ENCODE peak calls at places on chromosomes 13 and 19, in six cellular contexts. B is IMR-90, L is mesenchymal stem cell, C is H9, A is astrocyte, O is PC-9. X is an unnamed sample.

GRCh38 chr13:97043302-97043701 is 49.0 kb upstream of the OXGR1 start:
- DNase-seq in B (no peak), L (peak; percentile 60), C (no peak), A (peak; percentile 58), O (no peak), X (no peak)

GRCh38 chr19:36528921-36529518 is 949 bp upstream of the ZNF260 start:
- DNase-seq in B (no peak), L (no peak), C (peak; percentile 30), A (no peak), O (no peak), X (peak; percentile 39)

GRCh38 chr19:45138303-45138751 is 22.5 kb downstream of the NKPD1 start:
- DNase-seq in B (no peak), L (no peak), C (no peak), A (no peak), O (no peak), X (no peak)

GRCh38 chr13:34025746-34026145 is 207.8 kb downstream of the RFC3 start:
- DNase-seq in B (peak; percentile 8), L (peak; percentile 16), C (no peak), A (peak; percentile 87), O (no peak), X (no peak)

GRCh38 chr19:38733493-38734175 is 10.6 kb downstream of the CAPN12 start:
- DNase-seq in B (no peak), L (peak; percentile 28), C (peak; percentile 30), A (no peak), O (no peak), X (peak; percentile 9)

GRCh38 chr13:31263346-31263745 is 63.6 kb downstream of the B3GLCT start:
- DNase-seq in B (no peak), L (no peak), C (no peak), A (no peak), O (no peak), X (no peak)

GRCh38 chr13:80070024-80070703 is 270.8 kb downstream of the SPRY2 start:
- DNase-seq in B (no peak), L (no peak), C (peak; percentile 37), A (no peak), O (no peak), X (no peak)

GRCh38 chr19:18651738-18652137 is 14.9 kb downstream of the KLHL26 start:
- DNase-seq in B (no peak), L (no peak), C (no peak), A (no peak), O (no peak), X (no peak)

GRCh38 chr19:2047449-2048103 is 3.5 kb downstream of the MKNK2 start:
- DNase-seq in B (no peak), L (peak; percentile 61), C (peak; percentile 28), A (no peak), O (peak; percentile 55), X (peak; percentile 63)

GRCh38 chr13:91698308-91698707 is 299.9 kb downstream of the GPC5 start:
- DNase-seq in B (no peak), L (no peak), C (no peak), A (no peak), O (no peak), X (no peak)

GRCh38 chr19:16445238-16446107 is 26.3 kb downstream of the EPS15L1 start:
- DNase-seq in B (peak; percentile 83), L (peak; percentile 62), C (no peak), A (peak; percentile 44), O (no peak), X (no peak)

GRCh38 chr19:45569619-45570421 is 14.8 kb downstream of the OPA3 start:
- DNase-seq in B (no peak), L (no peak), C (peak; percentile 83), A (no peak), O (peak; percentile 67), X (peak; percentile 48)

GRCh38 chr13:50241479-50241878 is 226.2 kb downstream of the KCNRG start:
- DNase-seq in B (no peak), L (peak; percentile 42), C (no peak), A (no peak), O (no peak), X (no peak)

GRCh38 chr13:62551588-62551987 is 1135.9 kb upstream of the PCDH20 start:
- DNase-seq in B (no peak), L (no peak), C (no peak), A (no peak), O (no peak), X (no peak)

GRCh38 chr19:23709347-23709746 is 22.3 kb upstream of the ZNF675 start:
- DNase-seq in B (no peak), L (no peak), C (no peak), A (no peak), O (no peak), X (no peak)

DNA sequence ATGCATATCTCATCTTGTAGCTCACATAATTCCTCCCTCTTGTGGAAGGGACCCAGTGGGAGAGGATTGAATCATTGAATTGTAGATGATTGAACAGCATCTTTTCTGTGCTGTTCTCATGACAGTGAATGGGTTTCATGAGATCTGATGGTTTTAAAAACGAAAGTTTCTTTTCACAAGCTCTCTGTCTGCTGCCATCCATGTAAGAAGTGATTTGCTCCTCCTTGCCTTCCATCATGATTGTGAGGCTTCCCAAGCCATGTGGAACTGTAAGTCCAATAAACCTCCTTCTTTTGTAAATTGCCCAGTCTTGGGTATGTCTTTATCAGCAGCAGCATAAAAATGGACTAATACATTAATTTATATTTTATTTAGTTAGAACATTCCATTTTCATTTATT is 19.6 kb upstream of the ZNF675 start:
- DNase-seq in B (no peak), L (no peak), C (no peak), A (no peak), O (no peak), X (no peak)
- H2AFZ ChIP-seq in B (no peak overlapping the region), L (no peak overlapping the region), C (no peak overlapping the region), A (no peak overlapping the region), O (no peak overlapping the region), X (no peak overlapping the region)

GRCh38 chr13:63578796-63579195 is 2163.1 kb upstream of the PCDH20 start:
- DNase-seq in B (no peak), L (no peak), C (no peak), A (no peak), O (no peak), X (no peak)
- H2AFZ ChIP-seq in B (no peak overlapping the region), L (no peak overlapping the region), C (no peak overlapping the region), A (no peak overlapping the region), O (no peak overlapping the region), X (no peak overlapping the region)

GRCh38 chr19:4370418-4371041 is 27.2 kb downstream of the MPND start:
- DNase-seq in B (no peak), L (no peak), C (no peak), A (no peak), O (no peak), X (no peak)
- H2AFZ ChIP-seq in B (no peak overlapping the region), L (no peak overlapping the region), C (no peak overlapping the region), A (no peak overlapping the region), O (no peak overlapping the region), X (no peak overlapping the region)

DNA sequence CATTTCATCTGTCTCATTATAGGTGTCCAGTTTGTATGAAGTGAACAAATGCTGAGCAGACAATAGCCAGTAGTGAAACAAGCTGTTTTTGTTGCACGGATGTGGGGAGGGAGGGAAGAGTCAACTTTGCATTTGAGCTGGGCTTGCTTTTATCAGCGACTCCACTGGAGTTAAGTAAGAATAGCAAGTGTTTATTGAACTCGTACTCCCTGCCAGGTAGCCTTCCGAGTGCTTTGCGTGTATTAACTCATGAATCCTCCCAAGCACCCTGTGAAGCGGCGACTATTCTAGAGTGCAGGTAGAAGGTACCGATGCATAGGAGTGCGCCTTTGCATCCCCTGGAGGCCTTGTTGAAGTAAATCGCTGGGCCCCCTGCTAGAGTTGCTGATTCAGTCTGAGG is 4.7 kb upstream of the ZNF444 start:
- DNase-seq in B (no peak), L (no peak), C (peak; percentile 73), A (no peak), O (no peak), X (no peak)
- H2AFZ ChIP-seq in B (peak overlapping the region; percentile 5), L (no peak overlapping the region), C (no peak overlapping the region), A (no peak overlapping the region), O (no peak overlapping the region), X (no peak overlapping the region)

DNA sequence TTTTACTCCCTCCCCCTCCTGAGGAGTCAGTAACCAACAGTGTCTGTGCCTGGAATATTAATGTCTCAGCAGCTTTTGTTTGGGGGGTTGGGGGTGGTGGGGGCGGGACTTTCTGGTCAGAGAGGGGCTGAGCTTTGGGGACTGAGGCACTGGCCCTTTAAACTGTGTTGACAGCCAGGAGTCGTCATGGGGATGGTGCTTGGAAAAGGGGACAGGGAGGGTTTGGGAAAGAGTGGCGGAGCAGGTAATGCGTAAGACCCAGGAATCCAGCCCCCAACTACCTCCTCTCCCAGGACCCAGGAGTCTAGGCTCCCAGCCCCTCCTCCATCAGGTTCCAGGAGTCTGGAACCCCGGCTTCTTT is 5.2 kb downstream of the CADM4 start:
- DNase-seq in B (no peak), L (no peak), C (peak; percentile 46), A (no peak), O (no peak), X (no peak)
- H2AFZ ChIP-seq in B (peak overlapping the region; percentile 0), L (peak overlapping the region; percentile 72), C (no peak overlapping the region), A (peak overlapping the region; percentile 61), O (no peak overlapping the region), X (peak overlapping the region; percentile 73)

GRCh38 chr19:34489175-34489574 is 7.6 kb downstream of the WTIP start:
- DNase-seq in B (no peak), L (no peak), C (no peak), A (no peak), O (no peak), X (no peak)
- H2AFZ ChIP-seq in B (no peak overlapping the region), L (no peak overlapping the region), C (no peak overlapping the region), A (no peak overlapping the region), O (no peak overlapping the region), X (no peak overlapping the region)

DNA sequence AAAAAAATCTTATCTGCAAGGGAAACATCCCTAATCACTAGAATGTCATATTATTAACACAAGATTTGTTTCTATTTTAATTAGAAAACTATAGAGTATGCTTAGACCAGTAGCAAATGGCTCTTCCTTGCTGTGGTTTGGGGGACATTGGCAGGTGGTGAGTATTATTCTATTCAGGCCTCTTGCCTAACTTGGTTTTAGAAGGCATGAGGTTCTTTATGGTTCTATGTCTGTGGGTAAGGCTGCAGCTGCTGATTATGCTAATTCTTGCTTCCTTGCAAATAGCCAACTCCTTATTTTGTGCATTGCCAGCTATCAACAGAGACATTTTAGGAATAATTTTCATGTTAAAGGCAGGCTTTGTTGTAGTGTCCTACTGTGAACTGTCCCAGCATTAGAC is 1345.0 kb downstream of the UQCRFS1 start:
- DNase-seq in B (no peak), L (no peak), C (no peak), A (no peak), O (no peak), X (no peak)
- H2AFZ ChIP-seq in B (no peak overlapping the region), L (no peak overlapping the region), C (no peak overlapping the region), A (no peak overlapping the region), O (no peak overlapping the region), X (no peak overlapping the region)

DNA sequence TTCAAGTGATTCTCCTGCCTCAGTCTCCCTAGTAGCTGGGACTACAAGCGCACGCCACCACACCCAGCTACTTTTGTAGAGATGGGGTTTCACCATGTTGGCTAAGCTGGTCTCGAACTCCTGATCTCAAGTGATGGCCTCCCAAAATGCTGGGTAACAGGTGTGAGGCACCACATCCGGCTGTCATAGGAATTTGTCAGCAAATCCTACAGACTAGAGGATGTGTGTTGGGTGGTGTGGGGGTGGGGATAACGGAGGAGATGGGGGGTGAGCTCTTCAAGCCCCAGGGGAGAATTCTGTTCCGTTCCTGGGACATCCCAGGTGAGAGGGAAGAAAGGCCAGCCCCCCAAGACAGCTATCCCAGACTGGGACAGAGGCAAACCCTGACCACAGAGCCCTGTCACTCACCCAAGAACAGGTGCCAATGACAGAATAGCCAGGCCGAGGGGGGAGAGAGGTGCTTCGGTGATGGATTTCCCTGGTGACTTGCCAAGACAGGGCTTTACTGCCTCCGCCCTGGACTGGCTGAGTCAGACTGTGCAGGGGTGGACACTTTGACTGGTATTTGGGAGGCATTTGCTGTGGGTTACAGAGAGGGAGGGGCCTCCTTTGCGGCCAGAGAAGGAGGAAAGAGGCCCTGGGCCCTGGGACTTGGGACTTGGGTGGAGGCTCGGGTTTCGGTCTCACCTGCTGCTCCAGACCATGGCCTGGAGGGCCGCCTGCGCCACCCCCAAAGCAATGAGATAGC is 4.7 kb upstream of the EPS8L1 start:
- DNase-seq in B (peak; percentile 58), L (peak; percentile 32), C (no peak), A (peak; percentile 66), O (peak; percentile 97), X (peak; percentile 64)
- H2AFZ ChIP-seq in B (peak overlapping the region; percentile 51), L (no peak overlapping the region), C (no peak overlapping the region), A (no peak overlapping the region), O (no peak overlapping the region), X (no peak overlapping the region)

X was measured in hepatocyte.